ENCODE peak calls at places on chromosomes 4 and X, in seven cellular contexts. V is stimulated activated CD4-positive, alpha-beta T cell treated with anti-CD3 and anti-CD28 coated beads, Interleukin-1b, Interleukin-23, amount 100 ng/mL, for 1 hour; C is activated effector memory CD4-positive, alpha-beta T cell treated with Interleukin-2 at 50 U/mL for 16 hours; K is SJCRH30; W is H54; L is ELF-1; I is tibial artery. Z is an unnamed sample.

GRCh38 chr4:80831383-80832361 is 198.8 kb upstream of the BMP3 start:
- DNase-seq in L (no peak), W (no peak), I (no peak), V (no peak), K (no peak), C (no peak), Z (no peak)

GRCh38 chrX:30308263-30309138 is 689 bp downstream of the NR0B1 start:
- DNase-seq in W (no peak), V (no peak), L (peak), K (no peak), C (no peak), I (no peak), Z (no peak)

GRCh38 chr4:110059556-110060191 is 138.7 kb downstream of the ELOVL6 start:
- DNase-seq in W (no peak), C (no peak), V (no peak), L (no peak), K (no peak), I (no peak), Z (no peak)

GRCh38 chr4:574346-575161 is 1.5 kb downstream of the TMEM271 start:
- DNase-seq in W (no peak), K (no peak), L (no peak), V (no peak), I (no peak), C (no peak), Z (no peak)

GRCh38 chrX:115058276-115058675 is 40.9 kb upstream of the IL13RA2 start:
- DNase-seq in C (no peak), I (no peak), V (no peak), L (no peak), K (peak), W (peak), Z (no peak)

GRCh38 chr4:1795304-1796195 is 2.5 kb downstream of the FGFR3 start:
- DNase-seq in W (no peak), V (no peak), C (no peak), L (no peak), K (no peak), I (no peak), Z (no peak)

GRCh38 chr4:89305712-89306437 is 1.7 kb downstream of the GPRIN3 start:
- DNase-seq in W (no peak), L (no peak), I (no peak), V (no peak), K (no peak), C (no peak), Z (no peak)

GRCh38 chrX:46876901-46877300 is 35.3 kb upstream of the JADE3 start:
- DNase-seq in V (no peak), L (no peak), I (no peak), W (no peak), C (no peak), K (no peak), Z (no peak)

GRCh38 chr4:105637409-105638258 is 70.9 kb downstream of the INTS12 start:
- DNase-seq in W (no peak), V (no peak), I (peak), C (no peak), L (no peak), K (peak), Z (no peak)

GRCh38 chrX:109967151-109967550 is 35.8 kb upstream of the TMEM164 start:
- DNase-seq in W (no peak), V (no peak), C (no peak), L (no peak), K (no peak), I (no peak), Z (no peak)

GRCh38 chr4:18942874-18943273 is 921.3 kb upstream of the LCORL start:
- DNase-seq in W (no peak), C (no peak), K (no peak), V (no peak), L (no peak), I (no peak), Z (no peak)

GRCh38 chr4:153399358-153399757 is 54.9 kb downstream of the MND1 start:
- DNase-seq in K (no peak), W (no peak), L (no peak), C (no peak), V (no peak), I (no peak), Z (no peak)

GRCh38 chr4:26723216-26723615 is 137.4 kb upstream of the STIM2 start:
- DNase-seq in W (no peak), I (no peak), K (peak), L (no peak), V (no peak), C (no peak), Z (no peak)